ENCODE peak calls at places on chromosome 14, in seven cellular contexts. U, I, V, F, Z, D and G are unnamed samples.

GRCh38 chr14:48973136-48973535 is 613.0 kb downstream of the RPS29 start:
- DNase-seq in F (no peak), U (no peak), V (no peak), Z (no peak), I (no peak), D (no peak), G (no peak)

GRCh38 chr14:104085032-104085888 is at the start of gene ASPG:
- DNase-seq in Z (no peak), U (no peak), F (peak; percentile 55), D (no peak), I (no peak), V (no peak), G (no peak)

GRCh38 chr14:58712357-58712756 is 74.6 kb downstream of the DACT1 start:
- DNase-seq in I (no peak), D (no peak), V (no peak), U (no peak), Z (no peak), F (no peak), G (no peak)

GRCh38 chr14:67934851-67935250 is 115.3 kb downstream of the RAD51B start:
- DNase-seq in V (no peak), I (no peak), D (no peak), Z (no peak), F (no peak), U (no peak), G (no peak)

GRCh38 chr14:90397401-90398314 is 829 bp downstream of the CALM1 start:
- DNase-seq in F (peak; percentile 51), Z (peak; percentile 84), V (peak; percentile 40), D (peak; percentile 61), I (no peak), U (peak; percentile 61), G (peak; percentile 78)

GRCh38 chr14:102927346-102927877 is 4.9 kb downstream of the AMN start:
- DNase-seq in U (no peak), F (peak; percentile 73), Z (no peak), D (no peak), I (no peak), V (no peak), G (no peak)

GRCh38 chr14:23300687-23301223 is 1.9 kb downstream of the PPP1R3E start:
- DNase-seq in D (peak; percentile 81), U (no peak), F (no peak), V (no peak), I (no peak), Z (peak; percentile 39), G (no peak)

GRCh38 chr14:63342381-63342780 is 23.6 kb upstream of the GPHB5 start:
- DNase-seq in I (no peak), Z (no peak), D (no peak), V (no peak), U (no peak), F (no peak), G (no peak)

GRCh38 chr14:88522393-88522792 is 32.4 kb downstream of the PTPN21 start:
- DNase-seq in I (no peak), D (no peak), Z (no peak), U (no peak), V (no peak), F (no peak), G (no peak)

GRCh38 chr14:81268016-81268416 is 47.3 kb upstream of the GTF2A1 start:
- DNase-seq in Z (no peak), U (no peak), I (no peak), F (no peak), V (no peak), D (no peak), G (no peak)

GRCh38 chr14:97393244-97393643 is 596.1 kb downstream of the VRK1 start:
- DNase-seq in I (no peak), U (no peak), F (no peak), Z (no peak), D (no peak), V (no peak), G (no peak)